ENCODE peak calls at places on chromosomes 12 and 14, in five cellular contexts. B is upper lobe of right lung; G is upper lobe of left lung; N is activated CD8-positive, alpha-beta T cell treated with anti-CD3 and anti-CD28 coated beads for 36 hours; E is type B pancreatic cell. W is an unnamed sample.

GRCh38 chr12:68405292-68405900 is 73.2 kb upstream of the MDM1 start:
- DNase-seq in G (no peak), N (no peak), E (no peak), B (no peak), W (no peak)

GRCh38 chr12:55955344-55955743 is 10.5 kb downstream of the PMEL start:
- DNase-seq in N (no peak), G (peak; percentile 51), B (no peak), E (no peak), W (no peak)

GRCh38 chr12:19201653-19202052 is 72.1 kb downstream of the PLEKHA5 start:
- DNase-seq in N (no peak), G (no peak), E (no peak), B (no peak), W (no peak)

GRCh38 chr12:98456583-98457573 is 58.5 kb upstream of the TMPO start:
- DNase-seq in B (peak; percentile 85), E (peak; percentile 73), G (peak; percentile 92), N (peak; percentile 54), W (peak; percentile 18)

GRCh38 chr12:86698581-86698980 is 442.4 kb upstream of the MGAT4C start:
- DNase-seq in B (no peak), G (no peak), E (no peak), N (no peak), W (no peak)

GRCh38 chr12:38556647-38557046 is 240.1 kb downstream of the ALG10B start:
- DNase-seq in E (no peak), N (no peak), B (no peak), G (no peak), W (no peak)

GRCh38 chr12:109744026-109744425 is 30.4 kb downstream of the FAM222A start:
- DNase-seq in B (peak; percentile 51), N (no peak), G (peak; percentile 53), E (no peak), W (no peak)

GRCh38 chr12:104598342-104599271 is 141.9 kb downstream of the CHST11 start:
- DNase-seq in E (no peak), N (no peak), B (no peak), G (no peak), W (no peak)

GRCh38 chr12:55738113-55739024 is 4.6 kb upstream of the GDF11 start:
- DNase-seq in G (no peak), N (peak; percentile 92), B (peak; percentile 87), E (no peak), W (peak; percentile 42)

GRCh38 chr12:9256341-9256740 is 48.1 kb upstream of the PZP start:
- DNase-seq in B (no peak), N (no peak), G (no peak), E (no peak), W (no peak)

GRCh38 chr12:108419949-108420348 is 80.8 kb upstream of the CMKLR1 start:
- DNase-seq in E (no peak), G (no peak), N (no peak), B (no peak), W (no peak)

GRCh38 chr14:23299558-23299957 is 3.1 kb downstream of the PPP1R3E start:
- DNase-seq in N (no peak), E (no peak), B (no peak), G (no peak), W (no peak)

GRCh38 chr12:6730169-6730568 is 6.3 kb downstream of the COPS7A start:
- DNase-seq in G (no peak), B (no peak), E (no peak), N (no peak), W (no peak)

GRCh38 chr12:64236549-64236948 is 14.5 kb upstream of the KICS2 start:
- DNase-seq in G (no peak), B (no peak), N (no peak), E (no peak), W (no peak)
- TF ChIP-seq CTCF in G (no peak), B (no peak), N (no peak), E (no peak), W (no peak)

DNA sequence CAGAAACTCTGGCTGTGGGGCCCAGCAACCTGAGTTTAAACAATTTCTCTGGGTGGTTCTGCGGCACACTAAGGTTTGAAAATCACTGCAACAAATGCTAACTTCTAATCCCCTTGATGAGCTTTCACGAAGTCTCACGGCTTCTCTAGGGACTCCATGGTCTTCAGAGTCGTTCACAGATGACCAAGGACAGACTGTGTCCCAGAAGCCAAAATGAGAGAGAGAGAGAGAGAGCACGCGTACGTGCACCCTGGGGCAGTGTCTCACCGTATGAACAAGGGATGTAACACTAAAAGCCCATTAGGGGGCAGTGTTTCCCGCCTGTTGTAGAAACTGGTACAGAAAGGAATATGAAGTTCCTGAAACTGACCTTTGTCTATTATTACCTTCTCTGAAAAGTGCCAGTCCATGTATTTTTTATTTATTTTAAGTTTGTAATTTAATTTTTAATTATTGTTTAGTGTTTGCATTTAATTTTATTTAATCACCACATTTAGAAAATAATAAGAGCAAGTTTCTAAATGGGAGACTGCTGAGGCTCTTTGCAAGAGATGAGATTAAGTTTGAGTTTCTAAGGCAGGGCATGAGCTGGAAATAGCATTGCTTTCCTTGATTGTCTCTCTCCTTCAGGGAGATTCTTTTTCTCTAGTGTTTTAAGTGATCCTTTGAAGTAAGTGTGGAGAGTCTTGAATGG is 3.4 kb downstream of the APOLD1 start:
- DNase-seq in E (no peak), N (peak; percentile 82), G (no peak), B (no peak), W (peak; percentile 37)
- TF ChIP-seq CTCF in E (peak; percentile 92), N (peak; percentile 92), G (peak; percentile 67), B (peak; percentile 84), W (peak; percentile 97)

GRCh38 chr14:94421316-94421715 is 31.3 kb downstream of the SERPINA11 start:
- DNase-seq in G (no peak), E (no peak), B (no peak), N (no peak), W (no peak)

GRCh38 chr14:94423465-94424056 is 29.0 kb downstream of the SERPINA11 start:
- DNase-seq in E (peak; percentile 71), B (peak; percentile 87), N (peak; percentile 76), G (no peak), W (no peak)

GRCh38 chr14:94427016-94427613 is 25.5 kb downstream of the SERPINA11 start:
- DNase-seq in G (no peak), B (no peak), E (no peak), N (no peak), W (no peak)

GRCh38 chr14:94426526-94426925 is 26.1 kb downstream of the SERPINA11 start:
- DNase-seq in G (no peak), B (no peak), E (no peak), N (no peak), W (no peak)

DNA sequence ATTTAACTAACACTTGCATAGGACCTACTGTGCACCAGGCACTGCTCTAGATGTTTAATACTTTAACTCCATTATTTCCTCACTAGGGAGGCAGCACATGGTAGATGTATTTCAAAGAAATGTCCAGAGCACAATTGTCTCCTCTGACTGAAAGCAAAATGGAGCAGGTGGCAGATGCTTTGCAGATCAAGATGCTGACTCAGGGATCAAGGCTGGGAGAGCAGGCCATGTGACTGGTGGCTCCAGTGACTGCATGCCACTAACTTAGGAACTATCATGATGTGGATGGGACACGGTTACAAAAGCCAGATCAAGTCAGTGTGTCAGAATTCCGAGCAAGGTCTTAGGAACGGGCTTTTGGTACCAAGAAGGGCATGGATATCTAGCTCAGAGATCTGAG is 28.2 kb downstream of the SERPINA11 start:
- DNase-seq in G (no peak), E (no peak), B (no peak), N (no peak), W (no peak)
- TF ChIP-seq CTCF in G (no peak), E (no peak), B (no peak), N (no peak), W (no peak)

GRCh38 chr12:111398530-111398929 is 7.2 kb upstream of the SH2B3 start:
- DNase-seq in E (no peak), B (no peak), N (no peak), G (no peak), W (no peak)
- TF ChIP-seq CTCF in E (no peak), B (no peak), N (no peak), G (no peak), W (no peak)

DNA sequence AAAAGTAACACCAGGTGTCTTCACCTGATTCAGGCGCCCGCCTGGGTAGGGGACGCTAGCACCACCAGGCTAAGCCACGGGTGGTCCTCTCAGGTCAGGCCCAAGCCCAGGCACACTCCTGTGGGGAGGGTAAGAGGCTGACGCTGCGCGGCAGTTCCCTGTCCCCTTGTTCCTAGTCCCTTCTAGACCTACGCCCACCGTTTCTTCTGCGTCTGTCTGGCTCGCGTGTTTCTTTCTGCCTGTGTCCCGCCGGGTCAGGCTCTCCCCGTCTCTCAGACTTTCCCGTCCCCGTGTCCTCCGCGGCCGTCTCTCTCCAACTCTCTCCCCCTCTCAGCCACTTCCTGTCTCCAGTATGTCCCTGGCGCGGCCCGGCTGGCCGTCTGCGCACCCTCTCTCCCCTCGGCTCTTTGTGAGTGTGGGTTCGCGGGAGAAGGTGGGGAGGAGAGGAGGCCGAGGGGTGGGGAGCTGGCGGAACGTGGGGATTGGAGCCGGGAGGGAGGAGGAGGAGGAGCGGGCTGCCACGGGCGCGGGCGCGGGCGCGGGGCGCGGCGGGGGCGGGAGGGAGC is 3.1 kb upstream of the TNS2 start:
- DNase-seq in G (peak; percentile 94), E (no peak), B (peak; percentile 93), N (peak; percentile 61), W (peak; percentile 30)
- TF ChIP-seq CTCF in G (no peak), E (no peak), B (no peak), N (no peak), W (no peak)

GRCh38 chr12:120496353-120497340 is 734 bp downstream of the DYNLL1 start:
- DNase-seq in G (peak; percentile 58), B (peak; percentile 82), E (no peak), N (peak; percentile 61), W (peak; percentile 51)
- TF ChIP-seq CTCF in G (no peak), B (no peak), E (no peak), N (no peak), W (peak; percentile 40)

DNA sequence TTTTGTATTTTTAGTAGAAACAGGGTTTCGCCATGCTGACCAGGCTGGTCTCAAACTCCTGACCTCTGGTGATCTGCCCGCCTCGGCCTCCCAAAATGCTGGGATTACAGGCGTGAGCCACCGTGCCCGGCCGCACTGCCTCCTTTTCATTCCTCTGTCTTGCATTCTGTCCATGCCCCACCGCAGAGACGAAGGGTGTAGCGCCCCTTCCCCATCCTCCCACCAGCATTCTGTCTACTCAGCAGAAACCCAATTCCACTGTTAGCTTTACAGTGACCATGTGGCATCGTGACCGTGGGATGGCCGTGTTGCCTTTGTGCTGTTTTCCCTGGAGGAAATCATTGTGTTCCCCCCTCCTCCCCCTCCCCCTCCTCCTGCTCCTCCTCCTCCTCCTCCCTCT is 10.3 kb downstream of the TEX22 start:
- DNase-seq in B (no peak), N (no peak), G (no peak), E (no peak), W (no peak)
- TF ChIP-seq CTCF in B (no peak), N (no peak), G (no peak), E (no peak), W (no peak)

GRCh38 chr14:38211258-38211735 is 3.6 kb downstream of the SSTR1 start:
- DNase-seq in N (no peak), E (no peak), B (no peak), G (peak; percentile 77), W (no peak)
- TF ChIP-seq CTCF in N (no peak), E (no peak), B (no peak), G (no peak), W (no peak)

GRCh38 chr12:116609715-116610114 is 50.5 kb downstream of the MAP1LC3B2 start:
- DNase-seq in G (no peak), B (no peak), E (no peak), N (peak; percentile 64), W (no peak)
- TF ChIP-seq CTCF in G (no peak), B (peak; percentile 30), E (peak; percentile 64), N (peak; percentile 61), W (no peak)